ENCODE peak calls at places on chromosome 7, in eight cellular contexts. P is GM12865, K is tibial artery, Y is MCF 10A, W is spleen, G is uterus, D is Calu3, T is cardiac fibroblast. B is an unnamed sample.

GRCh38 chr7:5396999-5397656 is 26.5 kb downstream of the TNRC18 start:
- DNase-seq in P (peak; percentile 96), K (peak; percentile 90), Y (peak; percentile 97), W (peak; percentile 99), G (peak; percentile 84), D (peak; percentile 99), T (peak; percentile 89), B (no peak)

GRCh38 chr7:77403957-77404356 is 12.2 kb downstream of the GSAP start:
- DNase-seq in P (no peak), K (no peak), Y (no peak), W (no peak), G (no peak), D (no peak), T (no peak), B (no peak)

GRCh38 chr7:2104107-2104710 is 128.5 kb downstream of the MAD1L1 start:
- DNase-seq in P (peak; percentile 72), K (peak; percentile 91), Y (no peak), W (peak; percentile 91), G (peak; percentile 94), D (no peak), T (peak; percentile 90), B (peak; percentile 83)

GRCh38 chr7:156064921-156065386 is 252.7 kb upstream of the SHH start:
- DNase-seq in P (no peak), K (no peak), Y (peak; percentile 13), W (no peak), G (no peak), D (no peak), T (peak; percentile 5), B (no peak)

GRCh38 chr7:97313900-97314299 is 196.4 kb downstream of the SDHAF3 start:
- DNase-seq in P (no peak), K (no peak), Y (no peak), W (no peak), G (no peak), D (no peak), T (no peak), B (no peak)

GRCh38 chr7:95596183-95597135 is at the start of gene PDK4:
- DNase-seq in P (no peak), K (peak; percentile 98), Y (peak; percentile 89), W (peak; percentile 91), G (peak; percentile 92), D (peak; percentile 78), T (peak; percentile 74), B (peak; percentile 76)

GRCh38 chr7:81367335-81367801 is 402.5 kb downstream of the HGF start:
- DNase-seq in P (no peak), K (no peak), Y (peak; percentile 95), W (no peak), G (no peak), D (no peak), T (peak; percentile 56), B (no peak)

GRCh38 chr7:41116337-41116736 is 586.6 kb downstream of the INHBA start:
- DNase-seq in P (no peak), K (no peak), Y (peak; percentile 25), W (no peak), G (no peak), D (no peak), T (no peak), B (no peak)

GRCh38 chr7:7869036-7869435 is 99.6 kb upstream of the GLCCI1 start:
- DNase-seq in P (no peak), K (no peak), Y (no peak), W (no peak), G (no peak), D (no peak), T (no peak), B (no peak)

GRCh38 chr7:47890606-47891005 is 57.7 kb downstream of the PKD1L1 start:
- DNase-seq in P (no peak), K (no peak), Y (no peak), W (no peak), G (no peak), D (no peak), T (no peak), B (no peak)

GRCh38 chr7:155549226-155549625 is 2.9 kb upstream of the CNPY1 start:
- DNase-seq in P (no peak), K (no peak), Y (no peak), W (no peak), G (no peak), D (no peak), T (no peak), B (no peak)

GRCh38 chr7:15011289-15011688 is 108.7 kb upstream of the DGKB start:
- DNase-seq in P (no peak), K (no peak), Y (no peak), W (no peak), G (no peak), D (no peak), T (no peak), B (no peak)

GRCh38 chr7:2373646-2374045 is 19.0 kb downstream of the EIF3B start:
- DNase-seq in P (no peak), K (no peak), Y (no peak), W (no peak), G (no peak), D (no peak), T (no peak), B (no peak)

GRCh38 chr7:127652333-127653248 is 597 bp downstream of the SND1 start:
- DNase-seq in P (peak; percentile 41), K (no peak), Y (peak; percentile 30), W (no peak), G (no peak), D (no peak), T (peak; percentile 58), B (peak; percentile 70)

GRCh38 chr7:6640246-6640721 is 3.2 kb downstream of the ZNF316 start:
- DNase-seq in P (no peak), K (no peak), Y (no peak), W (no peak), G (peak; percentile 68), D (no peak), T (peak; percentile 76), B (no peak)

GRCh38 chr7:151867912-151868804 is 8.8 kb downstream of the PRKAG2 start:
- DNase-seq in P (no peak), K (no peak), Y (no peak), W (peak; percentile 58), G (peak; percentile 35), D (no peak), T (no peak), B (no peak)

DNA sequence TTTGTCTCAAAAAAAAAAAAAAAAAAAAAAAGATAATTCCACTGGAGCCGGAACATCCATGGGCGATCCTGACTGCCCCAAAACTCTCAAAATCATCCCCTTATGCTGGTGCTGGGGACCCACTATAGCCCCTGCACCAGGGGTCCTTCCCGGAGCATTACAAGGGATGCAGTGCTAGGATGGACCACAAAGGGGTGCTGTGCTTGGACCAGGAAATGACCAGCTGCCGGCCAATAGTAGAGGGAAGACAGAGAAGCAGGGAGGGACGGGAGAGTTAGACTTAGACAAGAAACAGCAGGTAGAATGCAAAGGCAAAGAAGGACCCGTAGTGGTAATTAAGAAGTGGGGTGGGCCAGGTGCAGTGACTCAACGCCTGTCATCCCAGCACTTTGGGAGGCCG is 40.5 kb downstream of the RCC1L start:
- DNase-seq in P (no peak), K (no peak), Y (no peak), W (no peak), G (no peak), D (no peak), T (peak; percentile 11), B (no peak)
- TF ChIP-seq CTCF in P (no peak), K (no peak), Y (no peak), W (no peak), G (no peak), D (no peak), T (peak; percentile 34), B (peak; percentile 50)

GRCh38 chr7:16867328-16867727 is 14.5 kb downstream of the AGR3 start:
- DNase-seq in P (no peak), K (no peak), Y (no peak), W (no peak), G (no peak), D (no peak), T (no peak), B (no peak)
- TF ChIP-seq CTCF in P (no peak), K (no peak), Y (no peak), W (no peak), G (no peak), D (no peak), T (no peak), B (no peak)

GRCh38 chr7:33111614-33112013 is 2.4 kb upstream of the RP9 start:
- DNase-seq in P (no peak), K (no peak), Y (no peak), W (no peak), G (no peak), D (no peak), T (no peak), B (no peak)

GRCh38 chr7:33108591-33108930 is 643 bp downstream of the RP9 start:
- DNase-seq in P (peak; percentile 19), K (no peak), Y (no peak), W (no peak), G (no peak), D (peak; percentile 57), T (no peak), B (no peak)

GRCh38 chr7:33107136-33108066 is 1.8 kb downstream of the RP9 start:
- DNase-seq in P (peak; percentile 63), K (no peak), Y (peak; percentile 58), W (no peak), G (no peak), D (peak; percentile 57), T (peak; percentile 64), B (no peak)

GRCh38 chr7:33109758-33110238 is 594 bp upstream of the RP9 start:
- DNase-seq in P (no peak), K (no peak), Y (peak; percentile 36), W (no peak), G (no peak), D (no peak), T (peak; percentile 36), B (no peak)

GRCh38 chr7:33108931-33109757 is at the start of gene RP9:
- DNase-seq in P (peak; percentile 82), K (peak; percentile 76), Y (peak; percentile 63), W (peak; percentile 95), G (peak; percentile 70), D (peak; percentile 93), T (peak; percentile 51), B (peak; percentile 87)
- TF ChIP-seq CTCF in P (peak; percentile 56), K (peak; percentile 53), Y (peak; percentile 67), W (peak; percentile 71), G (peak; percentile 46), D (peak; percentile 65), T (no peak), B (peak; percentile 76)

GRCh38 chr7:149716007-149716931 is 57.1 kb downstream of the ZNF467 start:
- DNase-seq in P (no peak), K (no peak), Y (peak; percentile 26), W (peak; percentile 77), G (no peak), D (no peak), T (no peak), B (no peak)
- TF ChIP-seq CTCF in P (no peak), K (no peak), Y (no peak), W (no peak), G (no peak), D (no peak), T (no peak), B (no peak)

GRCh38 chr7:136874393-136875032 is 6.1 kb downstream of the CHRM2 start:
- DNase-seq in P (no peak), K (no peak), Y (peak; percentile 34), W (no peak), G (no peak), D (no peak), T (peak; percentile 28), B (no peak)
- TF ChIP-seq CTCF in P (peak; percentile 25), K (no peak), Y (peak; percentile 30), W (no peak), G (no peak), D (no peak), T (peak; percentile 51), B (peak; percentile 77)

GRCh38 chr7:45153238-45153637 is 4.4 kb upstream of the RAMP3 start:
- DNase-seq in P (no peak), K (peak; percentile 17), Y (no peak), W (peak; percentile 33), G (no peak), D (no peak), T (no peak), B (no peak)
- TF ChIP-seq CTCF in P (peak; percentile 10), K (no peak), Y (no peak), W (no peak), G (no peak), D (no peak), T (no peak), B (no peak)